ENCODE peak calls at places on chromosomes 7 and 10, in ten cellular contexts. One of them, this sample, is unnamed.

GRCh38 chr10:3897156-3897555 is 112.1 kb upstream of the KLF6 start:
- DNase-seq in HT1080: peak
- DNase-seq in left cardiac atrium: no peak
- DNase-seq in anterior cingulate cortex: no peak
- DNase-seq in lung: no peak
- DNase-seq in NCI-H2081 treated with DMSO at 0.1 percent for 48 hours: no peak
- DNase-seq in MCF 10A: peak
- DNase-seq in AG04450: no peak
- DNase-seq in activated T-helper 1 cell treated with anti-CD3 and anti-CD28 coated beads, Interleukin-12 subunit alpha, Interleukin-12 subunit beta, Interleukin-2, Interleukin-4 antibody, amounts not matched to agents 30 ng/mL and 10 ng/mL and 1 ng/mL, durations not matched to agents 14 hours and 24 hours and 36 hours: no peak
- DNase-seq in activated naive CD8-positive, alpha-beta T cell treated with anti-CD3 and anti-CD28 coated beads, Interleukin-2, amount 50 U/mL, for 24 hours: no peak
- DNase-seq in this sample: no peak

GRCh38 chr10:80909254-80909653 is 371.6 kb downstream of the SH2D4B start:
- DNase-seq in HT1080: no peak
- DNase-seq in left cardiac atrium: no peak
- DNase-seq in anterior cingulate cortex: no peak
- DNase-seq in lung: no peak
- DNase-seq in NCI-H2081 treated with DMSO at 0.1 percent for 48 hours: no peak
- DNase-seq in MCF 10A: no peak
- DNase-seq in AG04450: no peak
- DNase-seq in activated T-helper 1 cell treated with anti-CD3 and anti-CD28 coated beads, Interleukin-12 subunit alpha, Interleukin-12 subunit beta, Interleukin-2, Interleukin-4 antibody, amounts not matched to agents 30 ng/mL and 10 ng/mL and 1 ng/mL, durations not matched to agents 14 hours and 24 hours and 36 hours: no peak
- DNase-seq in activated naive CD8-positive, alpha-beta T cell treated with anti-CD3 and anti-CD28 coated beads, Interleukin-2, amount 50 U/mL, for 24 hours: no peak
- DNase-seq in this sample: no peak

GRCh38 chr10:43074827-43075611 is 1.9 kb upstream of the RET start:
- DNase-seq in HT1080: no peak
- DNase-seq in left cardiac atrium: no peak
- DNase-seq in anterior cingulate cortex: no peak
- DNase-seq in lung: no peak
- DNase-seq in NCI-H2081 treated with DMSO at 0.1 percent for 48 hours: no peak
- DNase-seq in MCF 10A: no peak
- DNase-seq in AG04450: no peak
- DNase-seq in activated T-helper 1 cell treated with anti-CD3 and anti-CD28 coated beads, Interleukin-12 subunit alpha, Interleukin-12 subunit beta, Interleukin-2, Interleukin-4 antibody, amounts not matched to agents 30 ng/mL and 10 ng/mL and 1 ng/mL, durations not matched to agents 14 hours and 24 hours and 36 hours: no peak
- DNase-seq in activated naive CD8-positive, alpha-beta T cell treated with anti-CD3 and anti-CD28 coated beads, Interleukin-2, amount 50 U/mL, for 24 hours: no peak
- DNase-seq in this sample: no peak

GRCh38 chr7:129094501-129094900 is 39.6 kb upstream of the TNPO3 start:
- DNase-seq in HT1080: no peak
- DNase-seq in left cardiac atrium: no peak
- DNase-seq in anterior cingulate cortex: no peak
- DNase-seq in lung: no peak
- DNase-seq in NCI-H2081 treated with DMSO at 0.1 percent for 48 hours: no peak
- DNase-seq in MCF 10A: no peak
- DNase-seq in AG04450: no peak
- DNase-seq in activated T-helper 1 cell treated with anti-CD3 and anti-CD28 coated beads, Interleukin-12 subunit alpha, Interleukin-12 subunit beta, Interleukin-2, Interleukin-4 antibody, amounts not matched to agents 30 ng/mL and 10 ng/mL and 1 ng/mL, durations not matched to agents 14 hours and 24 hours and 36 hours: no peak
- DNase-seq in activated naive CD8-positive, alpha-beta T cell treated with anti-CD3 and anti-CD28 coated beads, Interleukin-2, amount 50 U/mL, for 24 hours: no peak
- DNase-seq in this sample: no peak

GRCh38 chr10:49280001-49280408 is 19.0 kb upstream of the C10orf71 start:
- DNase-seq in HT1080: peak
- DNase-seq in left cardiac atrium: no peak
- DNase-seq in anterior cingulate cortex: no peak
- DNase-seq in lung: no peak
- DNase-seq in NCI-H2081 treated with DMSO at 0.1 percent for 48 hours: no peak
- DNase-seq in MCF 10A: peak
- DNase-seq in AG04450: no peak
- DNase-seq in activated T-helper 1 cell treated with anti-CD3 and anti-CD28 coated beads, Interleukin-12 subunit alpha, Interleukin-12 subunit beta, Interleukin-2, Interleukin-4 antibody, amounts not matched to agents 30 ng/mL and 10 ng/mL and 1 ng/mL, durations not matched to agents 14 hours and 24 hours and 36 hours: no peak
- DNase-seq in activated naive CD8-positive, alpha-beta T cell treated with anti-CD3 and anti-CD28 coated beads, Interleukin-2, amount 50 U/mL, for 24 hours: no peak
- DNase-seq in this sample: peak

GRCh38 chr7:29945259-29945809 is 44.3 kb downstream of the SCRN1 start:
- DNase-seq in HT1080: no peak
- DNase-seq in left cardiac atrium: no peak
- DNase-seq in anterior cingulate cortex: no peak
- DNase-seq in lung: no peak
- DNase-seq in NCI-H2081 treated with DMSO at 0.1 percent for 48 hours: no peak
- DNase-seq in MCF 10A: no peak
- DNase-seq in AG04450: no peak
- DNase-seq in activated T-helper 1 cell treated with anti-CD3 and anti-CD28 coated beads, Interleukin-12 subunit alpha, Interleukin-12 subunit beta, Interleukin-2, Interleukin-4 antibody, amounts not matched to agents 30 ng/mL and 10 ng/mL and 1 ng/mL, durations not matched to agents 14 hours and 24 hours and 36 hours: no peak
- DNase-seq in activated naive CD8-positive, alpha-beta T cell treated with anti-CD3 and anti-CD28 coated beads, Interleukin-2, amount 50 U/mL, for 24 hours: no peak
- DNase-seq in this sample: no peak

GRCh38 chr10:71213127-71213616 is 802 bp downstream of the UNC5B start:
- DNase-seq in HT1080: no peak
- DNase-seq in left cardiac atrium: peak
- DNase-seq in anterior cingulate cortex: no peak
- DNase-seq in lung: peak
- DNase-seq in NCI-H2081 treated with DMSO at 0.1 percent for 48 hours: peak
- DNase-seq in MCF 10A: peak
- DNase-seq in AG04450: no peak
- DNase-seq in activated T-helper 1 cell treated with anti-CD3 and anti-CD28 coated beads, Interleukin-12 subunit alpha, Interleukin-12 subunit beta, Interleukin-2, Interleukin-4 antibody, amounts not matched to agents 30 ng/mL and 10 ng/mL and 1 ng/mL, durations not matched to agents 14 hours and 24 hours and 36 hours: peak
- DNase-seq in activated naive CD8-positive, alpha-beta T cell treated with anti-CD3 and anti-CD28 coated beads, Interleukin-2, amount 50 U/mL, for 24 hours: peak
- DNase-seq in this sample: no peak

GRCh38 chr10:25061711-25062455 is 45.5 kb downstream of the THNSL1 start:
- DNase-seq in HT1080: peak
- DNase-seq in left cardiac atrium: no peak
- DNase-seq in anterior cingulate cortex: no peak
- DNase-seq in lung: no peak
- DNase-seq in NCI-H2081 treated with DMSO at 0.1 percent for 48 hours: no peak
- DNase-seq in MCF 10A: peak
- DNase-seq in AG04450: no peak
- DNase-seq in activated T-helper 1 cell treated with anti-CD3 and anti-CD28 coated beads, Interleukin-12 subunit alpha, Interleukin-12 subunit beta, Interleukin-2, Interleukin-4 antibody, amounts not matched to agents 30 ng/mL and 10 ng/mL and 1 ng/mL, durations not matched to agents 14 hours and 24 hours and 36 hours: no peak
- DNase-seq in activated naive CD8-positive, alpha-beta T cell treated with anti-CD3 and anti-CD28 coated beads, Interleukin-2, amount 50 U/mL, for 24 hours: no peak
- DNase-seq in this sample: no peak

GRCh38 chr7:54904986-54905385 is 113.8 kb upstream of the EGFR start:
- DNase-seq in HT1080: no peak
- DNase-seq in left cardiac atrium: no peak
- DNase-seq in anterior cingulate cortex: no peak
- DNase-seq in lung: no peak
- DNase-seq in NCI-H2081 treated with DMSO at 0.1 percent for 48 hours: no peak
- DNase-seq in MCF 10A: peak
- DNase-seq in AG04450: no peak
- DNase-seq in activated T-helper 1 cell treated with anti-CD3 and anti-CD28 coated beads, Interleukin-12 subunit alpha, Interleukin-12 subunit beta, Interleukin-2, Interleukin-4 antibody, amounts not matched to agents 30 ng/mL and 10 ng/mL and 1 ng/mL, durations not matched to agents 14 hours and 24 hours and 36 hours: no peak
- DNase-seq in activated naive CD8-positive, alpha-beta T cell treated with anti-CD3 and anti-CD28 coated beads, Interleukin-2, amount 50 U/mL, for 24 hours: no peak
- DNase-seq in this sample: no peak

GRCh38 chr10:62852961-62853702 is 37.0 kb upstream of the EGR2 start:
- DNase-seq in HT1080: no peak
- DNase-seq in left cardiac atrium: no peak
- DNase-seq in anterior cingulate cortex: no peak
- DNase-seq in lung: no peak
- DNase-seq in NCI-H2081 treated with DMSO at 0.1 percent for 48 hours: no peak
- DNase-seq in MCF 10A: no peak
- DNase-seq in AG04450: no peak
- DNase-seq in activated T-helper 1 cell treated with anti-CD3 and anti-CD28 coated beads, Interleukin-12 subunit alpha, Interleukin-12 subunit beta, Interleukin-2, Interleukin-4 antibody, amounts not matched to agents 30 ng/mL and 10 ng/mL and 1 ng/mL, durations not matched to agents 14 hours and 24 hours and 36 hours: peak
- DNase-seq in activated naive CD8-positive, alpha-beta T cell treated with anti-CD3 and anti-CD28 coated beads, Interleukin-2, amount 50 U/mL, for 24 hours: peak
- DNase-seq in this sample: no peak

GRCh38 chr7:152641384-152641783 is 34.6 kb downstream of the XRCC2 start:
- DNase-seq in HT1080: no peak
- DNase-seq in left cardiac atrium: no peak
- DNase-seq in anterior cingulate cortex: no peak
- DNase-seq in lung: no peak
- DNase-seq in NCI-H2081 treated with DMSO at 0.1 percent for 48 hours: no peak
- DNase-seq in MCF 10A: no peak
- DNase-seq in AG04450: no peak
- DNase-seq in activated T-helper 1 cell treated with anti-CD3 and anti-CD28 coated beads, Interleukin-12 subunit alpha, Interleukin-12 subunit beta, Interleukin-2, Interleukin-4 antibody, amounts not matched to agents 30 ng/mL and 10 ng/mL and 1 ng/mL, durations not matched to agents 14 hours and 24 hours and 36 hours: no peak
- DNase-seq in activated naive CD8-positive, alpha-beta T cell treated with anti-CD3 and anti-CD28 coated beads, Interleukin-2, amount 50 U/mL, for 24 hours: no peak
- DNase-seq in this sample: no peak

GRCh38 chr7:70574970-70575799 is 556.8 kb upstream of the GALNT17 start:
- DNase-seq in HT1080: peak
- DNase-seq in left cardiac atrium: no peak
- DNase-seq in anterior cingulate cortex: peak
- DNase-seq in lung: no peak
- DNase-seq in NCI-H2081 treated with DMSO at 0.1 percent for 48 hours: no peak
- DNase-seq in MCF 10A: no peak
- DNase-seq in AG04450: no peak
- DNase-seq in activated T-helper 1 cell treated with anti-CD3 and anti-CD28 coated beads, Interleukin-12 subunit alpha, Interleukin-12 subunit beta, Interleukin-2, Interleukin-4 antibody, amounts not matched to agents 30 ng/mL and 10 ng/mL and 1 ng/mL, durations not matched to agents 14 hours and 24 hours and 36 hours: no peak
- DNase-seq in activated naive CD8-positive, alpha-beta T cell treated with anti-CD3 and anti-CD28 coated beads, Interleukin-2, amount 50 U/mL, for 24 hours: no peak
- DNase-seq in this sample: no peak

GRCh38 chr7:79317728-79318127 is 135.7 kb downstream of the MAGI2 start:
- DNase-seq in HT1080: peak
- DNase-seq in left cardiac atrium: no peak
- DNase-seq in anterior cingulate cortex: no peak
- DNase-seq in lung: no peak
- DNase-seq in NCI-H2081 treated with DMSO at 0.1 percent for 48 hours: no peak
- DNase-seq in MCF 10A: peak
- DNase-seq in AG04450: peak
- DNase-seq in activated T-helper 1 cell treated with anti-CD3 and anti-CD28 coated beads, Interleukin-12 subunit alpha, Interleukin-12 subunit beta, Interleukin-2, Interleukin-4 antibody, amounts not matched to agents 30 ng/mL and 10 ng/mL and 1 ng/mL, durations not matched to agents 14 hours and 24 hours and 36 hours: no peak
- DNase-seq in activated naive CD8-positive, alpha-beta T cell treated with anti-CD3 and anti-CD28 coated beads, Interleukin-2, amount 50 U/mL, for 24 hours: no peak
- DNase-seq in this sample: no peak

GRCh38 chr10:96743988-96744585 is 23.8 kb upstream of the PIK3AP1 start:
- DNase-seq in HT1080: peak
- DNase-seq in left cardiac atrium: no peak
- DNase-seq in anterior cingulate cortex: no peak
- DNase-seq in lung: no peak
- DNase-seq in NCI-H2081 treated with DMSO at 0.1 percent for 48 hours: no peak
- DNase-seq in MCF 10A: peak
- DNase-seq in AG04450: no peak
- DNase-seq in activated T-helper 1 cell treated with anti-CD3 and anti-CD28 coated beads, Interleukin-12 subunit alpha, Interleukin-12 subunit beta, Interleukin-2, Interleukin-4 antibody, amounts not matched to agents 30 ng/mL and 10 ng/mL and 1 ng/mL, durations not matched to agents 14 hours and 24 hours and 36 hours: no peak
- DNase-seq in activated naive CD8-positive, alpha-beta T cell treated with anti-CD3 and anti-CD28 coated beads, Interleukin-2, amount 50 U/mL, for 24 hours: no peak
- DNase-seq in this sample: no peak

GRCh38 chr7:146948708-146949107 is 832.1 kb downstream of the CNTNAP2 start:
- DNase-seq in HT1080: no peak
- DNase-seq in left cardiac atrium: no peak
- DNase-seq in anterior cingulate cortex: no peak
- DNase-seq in lung: no peak
- DNase-seq in NCI-H2081 treated with DMSO at 0.1 percent for 48 hours: no peak
- DNase-seq in MCF 10A: no peak
- DNase-seq in AG04450: no peak
- DNase-seq in activated T-helper 1 cell treated with anti-CD3 and anti-CD28 coated beads, Interleukin-12 subunit alpha, Interleukin-12 subunit beta, Interleukin-2, Interleukin-4 antibody, amounts not matched to agents 30 ng/mL and 10 ng/mL and 1 ng/mL, durations not matched to agents 14 hours and 24 hours and 36 hours: no peak
- DNase-seq in activated naive CD8-positive, alpha-beta T cell treated with anti-CD3 and anti-CD28 coated beads, Interleukin-2, amount 50 U/mL, for 24 hours: no peak
- DNase-seq in this sample: no peak

GRCh38 chr10:98433371-98433770 is 13.4 kb downstream of the HPS1 start:
- DNase-seq in HT1080: no peak
- DNase-seq in left cardiac atrium: no peak
- DNase-seq in anterior cingulate cortex: no peak
- DNase-seq in lung: no peak
- DNase-seq in NCI-H2081 treated with DMSO at 0.1 percent for 48 hours: no peak
- DNase-seq in MCF 10A: no peak
- DNase-seq in AG04450: no peak
- DNase-seq in activated T-helper 1 cell treated with anti-CD3 and anti-CD28 coated beads, Interleukin-12 subunit alpha, Interleukin-12 subunit beta, Interleukin-2, Interleukin-4 antibody, amounts not matched to agents 30 ng/mL and 10 ng/mL and 1 ng/mL, durations not matched to agents 14 hours and 24 hours and 36 hours: no peak
- DNase-seq in activated naive CD8-positive, alpha-beta T cell treated with anti-CD3 and anti-CD28 coated beads, Interleukin-2, amount 50 U/mL, for 24 hours: no peak
- DNase-seq in this sample: no peak

GRCh38 chr10:102696736-102697135 is 17.5 kb downstream of the ARL3 start:
- DNase-seq in HT1080: no peak
- DNase-seq in left cardiac atrium: no peak
- DNase-seq in anterior cingulate cortex: no peak
- DNase-seq in lung: no peak
- DNase-seq in NCI-H2081 treated with DMSO at 0.1 percent for 48 hours: no peak
- DNase-seq in MCF 10A: peak
- DNase-seq in AG04450: no peak
- DNase-seq in activated T-helper 1 cell treated with anti-CD3 and anti-CD28 coated beads, Interleukin-12 subunit alpha, Interleukin-12 subunit beta, Interleukin-2, Interleukin-4 antibody, amounts not matched to agents 30 ng/mL and 10 ng/mL and 1 ng/mL, durations not matched to agents 14 hours and 24 hours and 36 hours: no peak
- DNase-seq in activated naive CD8-positive, alpha-beta T cell treated with anti-CD3 and anti-CD28 coated beads, Interleukin-2, amount 50 U/mL, for 24 hours: no peak
- DNase-seq in this sample: no peak

GRCh38 chr10:63935705-63936104 is 414.5 kb downstream of the REEP3 start:
- DNase-seq in HT1080: no peak
- DNase-seq in left cardiac atrium: no peak
- DNase-seq in anterior cingulate cortex: no peak
- DNase-seq in lung: no peak
- DNase-seq in NCI-H2081 treated with DMSO at 0.1 percent for 48 hours: no peak
- DNase-seq in MCF 10A: peak
- DNase-seq in AG04450: no peak
- DNase-seq in activated T-helper 1 cell treated with anti-CD3 and anti-CD28 coated beads, Interleukin-12 subunit alpha, Interleukin-12 subunit beta, Interleukin-2, Interleukin-4 antibody, amounts not matched to agents 30 ng/mL and 10 ng/mL and 1 ng/mL, durations not matched to agents 14 hours and 24 hours and 36 hours: no peak
- DNase-seq in activated naive CD8-positive, alpha-beta T cell treated with anti-CD3 and anti-CD28 coated beads, Interleukin-2, amount 50 U/mL, for 24 hours: no peak
- DNase-seq in this sample: no peak

GRCh38 chr10:42987121-42987541 is 89.7 kb upstream of the RET start:
- DNase-seq in HT1080: no peak
- DNase-seq in left cardiac atrium: no peak
- DNase-seq in anterior cingulate cortex: no peak
- DNase-seq in lung: no peak
- DNase-seq in NCI-H2081 treated with DMSO at 0.1 percent for 48 hours: no peak
- DNase-seq in MCF 10A: no peak
- DNase-seq in AG04450: no peak
- DNase-seq in activated T-helper 1 cell treated with anti-CD3 and anti-CD28 coated beads, Interleukin-12 subunit alpha, Interleukin-12 subunit beta, Interleukin-2, Interleukin-4 antibody, amounts not matched to agents 30 ng/mL and 10 ng/mL and 1 ng/mL, durations not matched to agents 14 hours and 24 hours and 36 hours: no peak
- DNase-seq in activated naive CD8-positive, alpha-beta T cell treated with anti-CD3 and anti-CD28 coated beads, Interleukin-2, amount 50 U/mL, for 24 hours: no peak
- DNase-seq in this sample: no peak

GRCh38 chr10:14507156-14507555 is 176.4 kb upstream of the FRMD4A start:
- DNase-seq in HT1080: peak
- DNase-seq in left cardiac atrium: no peak
- DNase-seq in anterior cingulate cortex: no peak
- DNase-seq in lung: no peak
- DNase-seq in NCI-H2081 treated with DMSO at 0.1 percent for 48 hours: peak
- DNase-seq in MCF 10A: no peak
- DNase-seq in AG04450: no peak
- DNase-seq in activated T-helper 1 cell treated with anti-CD3 and anti-CD28 coated beads, Interleukin-12 subunit alpha, Interleukin-12 subunit beta, Interleukin-2, Interleukin-4 antibody, amounts not matched to agents 30 ng/mL and 10 ng/mL and 1 ng/mL, durations not matched to agents 14 hours and 24 hours and 36 hours: peak
- DNase-seq in activated naive CD8-positive, alpha-beta T cell treated with anti-CD3 and anti-CD28 coated beads, Interleukin-2, amount 50 U/mL, for 24 hours: no peak
- DNase-seq in this sample: no peak

GRCh38 chr10:49382826-49383225 is 13.1 kb downstream of the DRGX start:
- DNase-seq in HT1080: no peak
- DNase-seq in left cardiac atrium: no peak
- DNase-seq in anterior cingulate cortex: no peak
- DNase-seq in lung: no peak
- DNase-seq in NCI-H2081 treated with DMSO at 0.1 percent for 48 hours: no peak
- DNase-seq in MCF 10A: no peak
- DNase-seq in AG04450: no peak
- DNase-seq in activated T-helper 1 cell treated with anti-CD3 and anti-CD28 coated beads, Interleukin-12 subunit alpha, Interleukin-12 subunit beta, Interleukin-2, Interleukin-4 antibody, amounts not matched to agents 30 ng/mL and 10 ng/mL and 1 ng/mL, durations not matched to agents 14 hours and 24 hours and 36 hours: no peak
- DNase-seq in activated naive CD8-positive, alpha-beta T cell treated with anti-CD3 and anti-CD28 coated beads, Interleukin-2, amount 50 U/mL, for 24 hours: no peak
- DNase-seq in this sample: peak

GRCh38 chr7:56009695-56010094 is 41.5 kb downstream of the PSPH start:
- DNase-seq in HT1080: no peak
- DNase-seq in left cardiac atrium: no peak
- DNase-seq in anterior cingulate cortex: peak
- DNase-seq in lung: peak
- DNase-seq in NCI-H2081 treated with DMSO at 0.1 percent for 48 hours: peak
- DNase-seq in MCF 10A: peak
- DNase-seq in AG04450: no peak
- DNase-seq in activated T-helper 1 cell treated with anti-CD3 and anti-CD28 coated beads, Interleukin-12 subunit alpha, Interleukin-12 subunit beta, Interleukin-2, Interleukin-4 antibody, amounts not matched to agents 30 ng/mL and 10 ng/mL and 1 ng/mL, durations not matched to agents 14 hours and 24 hours and 36 hours: no peak
- DNase-seq in activated naive CD8-positive, alpha-beta T cell treated with anti-CD3 and anti-CD28 coated beads, Interleukin-2, amount 50 U/mL, for 24 hours: no peak
- DNase-seq in this sample: peak

GRCh38 chr7:84939888-84940287 is 247.0 kb downstream of the SEMA3D start:
- DNase-seq in HT1080: no peak
- DNase-seq in left cardiac atrium: no peak
- DNase-seq in anterior cingulate cortex: no peak
- DNase-seq in lung: no peak
- DNase-seq in NCI-H2081 treated with DMSO at 0.1 percent for 48 hours: no peak
- DNase-seq in MCF 10A: no peak
- DNase-seq in AG04450: no peak
- DNase-seq in activated T-helper 1 cell treated with anti-CD3 and anti-CD28 coated beads, Interleukin-12 subunit alpha, Interleukin-12 subunit beta, Interleukin-2, Interleukin-4 antibody, amounts not matched to agents 30 ng/mL and 10 ng/mL and 1 ng/mL, durations not matched to agents 14 hours and 24 hours and 36 hours: no peak
- DNase-seq in activated naive CD8-positive, alpha-beta T cell treated with anti-CD3 and anti-CD28 coated beads, Interleukin-2, amount 50 U/mL, for 24 hours: no peak
- DNase-seq in this sample: no peak

GRCh38 chr10:132319853-132320669 is 11.9 kb upstream of the LRRC27 start:
- DNase-seq in HT1080: peak
- DNase-seq in left cardiac atrium: no peak
- DNase-seq in anterior cingulate cortex: no peak
- DNase-seq in lung: no peak
- DNase-seq in NCI-H2081 treated with DMSO at 0.1 percent for 48 hours: no peak
- DNase-seq in MCF 10A: peak
- DNase-seq in AG04450: peak
- DNase-seq in activated T-helper 1 cell treated with anti-CD3 and anti-CD28 coated beads, Interleukin-12 subunit alpha, Interleukin-12 subunit beta, Interleukin-2, Interleukin-4 antibody, amounts not matched to agents 30 ng/mL and 10 ng/mL and 1 ng/mL, durations not matched to agents 14 hours and 24 hours and 36 hours: peak
- DNase-seq in activated naive CD8-positive, alpha-beta T cell treated with anti-CD3 and anti-CD28 coated beads, Interleukin-2, amount 50 U/mL, for 24 hours: peak
- DNase-seq in this sample: peak

GRCh38 chr10:74432841-74433594 is 282.0 kb downstream of the ADK start:
- DNase-seq in HT1080: peak
- DNase-seq in left cardiac atrium: no peak
- DNase-seq in anterior cingulate cortex: no peak
- DNase-seq in lung: no peak
- DNase-seq in NCI-H2081 treated with DMSO at 0.1 percent for 48 hours: no peak
- DNase-seq in MCF 10A: no peak
- DNase-seq in AG04450: peak
- DNase-seq in activated T-helper 1 cell treated with anti-CD3 and anti-CD28 coated beads, Interleukin-12 subunit alpha, Interleukin-12 subunit beta, Interleukin-2, Interleukin-4 antibody, amounts not matched to agents 30 ng/mL and 10 ng/mL and 1 ng/mL, durations not matched to agents 14 hours and 24 hours and 36 hours: no peak
- DNase-seq in activated naive CD8-positive, alpha-beta T cell treated with anti-CD3 and anti-CD28 coated beads, Interleukin-2, amount 50 U/mL, for 24 hours: no peak
- DNase-seq in this sample: no peak

GRCh38 chr10:92848037-92848440 is 281 bp upstream of the EXOC6 start:
- DNase-seq in HT1080: no peak
- DNase-seq in left cardiac atrium: no peak
- DNase-seq in anterior cingulate cortex: no peak
- DNase-seq in lung: no peak
- DNase-seq in NCI-H2081 treated with DMSO at 0.1 percent for 48 hours: no peak
- DNase-seq in MCF 10A: no peak
- DNase-seq in AG04450: no peak
- DNase-seq in activated T-helper 1 cell treated with anti-CD3 and anti-CD28 coated beads, Interleukin-12 subunit alpha, Interleukin-12 subunit beta, Interleukin-2, Interleukin-4 antibody, amounts not matched to agents 30 ng/mL and 10 ng/mL and 1 ng/mL, durations not matched to agents 14 hours and 24 hours and 36 hours: no peak
- DNase-seq in activated naive CD8-positive, alpha-beta T cell treated with anti-CD3 and anti-CD28 coated beads, Interleukin-2, amount 50 U/mL, for 24 hours: no peak
- DNase-seq in this sample: no peak

GRCh38 chr10:3081383-3081981 is 14.1 kb downstream of the PFKP start:
- DNase-seq in HT1080: no peak
- DNase-seq in left cardiac atrium: no peak
- DNase-seq in anterior cingulate cortex: no peak
- DNase-seq in lung: no peak
- DNase-seq in NCI-H2081 treated with DMSO at 0.1 percent for 48 hours: no peak
- DNase-seq in MCF 10A: no peak
- DNase-seq in AG04450: no peak
- DNase-seq in activated T-helper 1 cell treated with anti-CD3 and anti-CD28 coated beads, Interleukin-12 subunit alpha, Interleukin-12 subunit beta, Interleukin-2, Interleukin-4 antibody, amounts not matched to agents 30 ng/mL and 10 ng/mL and 1 ng/mL, durations not matched to agents 14 hours and 24 hours and 36 hours: no peak
- DNase-seq in activated naive CD8-positive, alpha-beta T cell treated with anti-CD3 and anti-CD28 coated beads, Interleukin-2, amount 50 U/mL, for 24 hours: no peak
- DNase-seq in this sample: no peak

GRCh38 chr7:107890493-107890961 is 456 bp upstream of the DLD start:
- DNase-seq in HT1080: no peak
- DNase-seq in left cardiac atrium: no peak
- DNase-seq in anterior cingulate cortex: no peak
- DNase-seq in lung: no peak
- DNase-seq in NCI-H2081 treated with DMSO at 0.1 percent for 48 hours: no peak
- DNase-seq in MCF 10A: no peak
- DNase-seq in AG04450: no peak
- DNase-seq in activated T-helper 1 cell treated with anti-CD3 and anti-CD28 coated beads, Interleukin-12 subunit alpha, Interleukin-12 subunit beta, Interleukin-2, Interleukin-4 antibody, amounts not matched to agents 30 ng/mL and 10 ng/mL and 1 ng/mL, durations not matched to agents 14 hours and 24 hours and 36 hours: no peak
- DNase-seq in activated naive CD8-positive, alpha-beta T cell treated with anti-CD3 and anti-CD28 coated beads, Interleukin-2, amount 50 U/mL, for 24 hours: no peak
- DNase-seq in this sample: peak

This sample was measured in adrenal gland.